ENCODE peak calls at places on chromosomes 16 and 17, in six cellular contexts. X, A, V, E, I and R are unnamed samples.

GRCh38 chr17:50768348-50768761 is 1.0 kb upstream of the ANKRD40CL start:
- DNase-seq in X (no peak), A (peak; percentile 95), V (no peak), E (no peak), I (no peak), R (no peak)

GRCh38 chr16:67667817-67668494 is 1.3 kb downstream of the C16orf86 start:
- DNase-seq in X (peak; percentile 85), A (peak; percentile 93), V (peak; percentile 91), E (peak; percentile 74), I (peak; percentile 83), R (peak; percentile 83)

GRCh38 chr16:30112197-30113030 is 923 bp downstream of the GDPD3 start:
- DNase-seq in X (peak; percentile 61), A (peak; percentile 86), V (peak; percentile 53), E (peak; percentile 25), I (peak; percentile 54), R (peak; percentile 46)

GRCh38 chr16:67015317-67015731 is 13.6 kb upstream of the CBFB start:
- DNase-seq in X (peak; percentile 7), A (peak; percentile 34), V (peak; percentile 6), E (no peak), I (no peak), R (no peak)

GRCh38 chr16:13928644-13929043 is 8.7 kb downstream of the ERCC4 start:
- DNase-seq in X (no peak), A (no peak), V (no peak), E (no peak), I (no peak), R (no peak)

GRCh38 chr16:57736419-57737281 is 1.1 kb downstream of the KATNB1 start:
- DNase-seq in X (no peak), A (peak; percentile 68), V (peak; percentile 71), E (peak; percentile 44), I (no peak), R (peak; percentile 40)

GRCh38 chr17:27088767-27089078 is 205.2 kb upstream of the WSB1 start:
- DNase-seq in X (no peak), A (no peak), V (no peak), E (no peak), I (no peak), R (no peak)

GRCh38 chr17:1783834-1784611 is 22.2 kb downstream of the SERPINF1 start:
- DNase-seq in X (peak; percentile 97), A (peak; percentile 85), V (peak; percentile 91), E (no peak), I (peak; percentile 94), R (no peak)

GRCh38 chr17:16906670-16907069 is 65.2 kb downstream of the TNFRSF13B start:
- DNase-seq in X (no peak), A (no peak), V (no peak), E (no peak), I (no peak), R (no peak)

GRCh38 chr16:66728117-66728787 is 23.2 kb downstream of the DYNC1LI2 start:
- DNase-seq in X (peak; percentile 31), A (no peak), V (peak; percentile 71), E (peak; percentile 40), I (peak; percentile 45), R (no peak)

GRCh38 chr17:80989586-80989913 is 2.1 kb upstream of the CHMP6 start:
- DNase-seq in X (no peak), A (no peak), V (no peak), E (no peak), I (no peak), R (no peak)

GRCh38 chr16:66007717-66008116 is 358.8 kb upstream of the CDH5 start:
- DNase-seq in X (no peak), A (no peak), V (no peak), E (no peak), I (no peak), R (no peak)

GRCh38 chr17:2101448-2102257 is 46.8 kb downstream of the HIC1 start:
- DNase-seq in X (peak; percentile 70), A (peak; percentile 95), V (no peak), E (peak; percentile 31), I (no peak), R (no peak)

GRCh38 chr16:28264656-28265055 is 27.7 kb upstream of the SBK1 start:
- DNase-seq in X (no peak), A (no peak), V (peak; percentile 77), E (no peak), I (no peak), R (no peak)

GRCh38 chr17:7328840-7329359 is at the start of gene NEURL4:
- DNase-seq in X (no peak), A (peak; percentile 62), V (peak; percentile 53), E (no peak), I (no peak), R (peak; percentile 22)

GRCh38 chr17:66716236-66717026 is 118.5 kb upstream of the CACNG5 start:
- DNase-seq in X (no peak), A (no peak), V (no peak), E (no peak), I (no peak), R (no peak)

GRCh38 chr17:9959377-9959981 is 54.4 kb upstream of the RCVRN start:
- DNase-seq in X (peak; percentile 54), A (no peak), V (peak; percentile 55), E (no peak), I (peak; percentile 60), R (no peak)

GRCh38 chr17:76716834-76717205 is 6.1 kb upstream of the MXRA7 start:
- DNase-seq in X (no peak), A (no peak), V (no peak), E (no peak), I (no peak), R (no peak)

GRCh38 chr17:12866244-12866643 is 76.9 kb downstream of the ARHGAP44 start:
- DNase-seq in X (no peak), A (no peak), V (no peak), E (no peak), I (no peak), R (no peak)

GRCh38 chr17:1762906-1763829 is 1.3 kb downstream of the SERPINF1 start:
- DNase-seq in X (peak; percentile 85), A (peak; percentile 75), V (peak; percentile 95), E (no peak), I (peak; percentile 81), R (no peak)

GRCh38 chr17:2050246-2050866 is 4.5 kb upstream of the HIC1 start:
- DNase-seq in X (peak; percentile 72), A (peak; percentile 79), V (peak; percentile 84), E (peak; percentile 77), I (peak; percentile 86), R (peak; percentile 47)

GRCh38 chr17:32936894-32937500 is 9.0 kb downstream of the TMEM98 start:
- DNase-seq in X (peak; percentile 88), A (peak; percentile 87), V (peak; percentile 88), E (peak; percentile 36), I (peak; percentile 91), R (peak; percentile 48)

DNA sequence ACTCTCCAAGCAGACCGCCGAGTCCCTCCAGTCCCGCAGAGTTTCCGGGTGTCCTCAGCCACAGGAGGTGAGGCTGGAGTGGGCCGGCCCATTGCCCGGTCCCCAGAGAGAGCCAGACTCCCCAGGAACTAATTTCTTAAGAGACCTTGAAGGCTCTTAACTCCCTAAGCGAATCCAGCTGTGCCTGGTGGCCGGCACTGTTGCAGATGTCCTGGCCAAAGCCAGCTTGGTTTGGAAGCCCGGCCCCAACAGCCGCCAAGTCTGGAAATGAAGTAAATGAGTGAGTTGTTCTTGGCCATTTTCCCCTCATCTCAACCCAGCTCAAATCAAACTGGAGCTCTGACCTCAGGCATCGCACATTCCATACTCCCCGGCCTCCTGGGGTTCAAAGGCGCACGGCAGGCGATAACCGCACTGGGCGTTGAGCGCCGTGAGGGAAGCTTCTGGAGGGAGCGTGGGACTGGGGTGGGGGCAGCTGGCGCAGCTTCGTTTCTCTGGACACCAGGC is 42.0 kb downstream of the CMIP start:
- DNase-seq in X (no peak), A (no peak), V (peak; percentile 47), E (no peak), I (peak; percentile 50), R (no peak)
- H3K27ac ChIP-seq in X (no peak overlapping the region), A (peak overlapping the region; percentile 43), V (no peak overlapping the region), E (no peak overlapping the region), I (no peak overlapping the region), R (no peak overlapping the region)

GRCh38 chr16:554640-555413 is 5.4 kb upstream of the PRR35 start:
- DNase-seq in X (no peak), A (peak; percentile 58), V (no peak), E (no peak), I (no peak), R (no peak)
- H3K27ac ChIP-seq in X (no peak overlapping the region), A (no peak overlapping the region), V (no peak overlapping the region), E (no peak overlapping the region), I (no peak overlapping the region), R (no peak overlapping the region)

DNA sequence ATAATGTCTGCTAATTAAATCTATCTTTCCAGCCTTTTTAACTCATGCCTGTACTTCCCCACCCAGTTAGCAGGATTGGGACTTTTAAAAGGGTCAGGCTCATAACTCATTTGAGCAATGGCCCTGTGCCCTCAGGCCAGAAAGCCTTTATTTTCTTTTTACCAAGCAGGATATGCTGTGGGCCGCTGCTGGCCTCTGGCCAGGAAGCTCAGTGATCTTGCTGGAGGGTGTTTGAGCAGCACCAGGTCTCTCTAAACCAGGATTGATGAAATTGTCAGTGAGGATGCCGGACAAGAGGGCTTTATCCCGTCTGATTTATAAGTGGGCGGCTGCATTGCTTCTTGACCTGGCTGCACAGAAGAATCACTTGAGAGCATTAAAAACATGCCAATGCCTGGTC is 187.8 kb downstream of the RAB11FIP4 start:
- DNase-seq in X (peak; percentile 47), A (no peak), V (no peak), E (no peak), I (no peak), R (no peak)
- H3K27ac ChIP-seq in X (peak overlapping the region; percentile 22), A (no peak overlapping the region), V (no peak overlapping the region), E (no peak overlapping the region), I (no peak overlapping the region), R (no peak overlapping the region)

DNA sequence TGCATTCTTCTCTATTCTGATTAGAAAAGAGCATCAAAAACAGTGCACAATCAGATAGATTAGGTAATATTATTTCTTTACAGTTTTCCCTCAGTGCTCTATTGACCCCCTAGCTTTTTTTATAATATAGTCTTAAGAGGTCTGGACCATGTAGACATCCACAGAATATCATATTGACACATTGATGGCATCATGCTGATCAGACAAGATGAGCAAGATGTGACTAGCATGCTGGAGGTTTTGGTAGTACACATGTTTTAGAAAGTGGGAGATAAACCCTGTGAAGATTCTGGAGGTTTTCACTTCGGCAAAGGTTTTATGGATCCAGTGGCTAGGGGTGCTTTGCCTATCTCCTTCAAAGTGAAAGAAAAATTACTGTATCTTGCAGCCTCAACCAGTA is 2.8 kb upstream of the ABCA8 start:
- DNase-seq in X (no peak), A (no peak), V (no peak), E (no peak), I (no peak), R (no peak)
- H3K27ac ChIP-seq in X (no peak overlapping the region), A (no peak overlapping the region), V (no peak overlapping the region), E (no peak overlapping the region), I (no peak overlapping the region), R (no peak overlapping the region)

DNA sequence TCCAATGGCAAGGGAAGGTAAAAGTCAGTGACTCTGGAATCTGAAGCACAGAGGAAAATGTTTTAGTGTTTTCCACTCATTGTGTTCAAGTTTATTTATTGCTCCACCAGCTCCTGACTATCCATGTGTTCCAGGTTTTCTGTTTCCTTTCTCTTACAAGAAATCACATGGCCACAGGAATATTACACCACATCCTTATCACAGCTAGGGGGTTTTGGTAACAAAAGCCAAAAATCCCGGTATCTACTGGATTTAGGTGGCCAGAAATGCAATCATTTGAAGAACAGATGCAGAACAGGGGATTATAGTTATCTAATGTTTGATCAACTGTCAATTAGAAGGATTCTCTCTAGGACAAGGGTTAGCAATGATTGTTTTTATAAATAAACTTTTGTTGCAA is 47.9 kb downstream of the STH start:
- DNase-seq in X (no peak), A (no peak), V (no peak), E (no peak), I (no peak), R (no peak)
- H3K27ac ChIP-seq in X (peak overlapping the region; percentile 32), A (no peak overlapping the region), V (no peak overlapping the region), E (no peak overlapping the region), I (no peak overlapping the region), R (no peak overlapping the region)